ENCODE peak calls at places on chromosomes 6 and 20, in four cellular contexts. L, K, I and Q are unnamed samples. For H3K36me3, the result is how much of the 10 kb centered on the place peaks cover.

GRCh38 chr20:9015984-9016324 is 52.9 kb upstream of the PLCB4 start:
- DNase-seq in L (no peak), K (no peak), I (no peak), Q (no peak)

GRCh38 chr6:160188773-160189172 is 67.2 kb downstream of the SLC22A1 start:
- DNase-seq in L (no peak), K (no peak), I (no peak), Q (no peak)

GRCh38 chr6:131844243-131844841 is 36.5 kb downstream of the ENPP1 start:
- DNase-seq in L (no peak), K (no peak), I (no peak), Q (no peak)

GRCh38 chr6:163252132-163252729 is 162.3 kb upstream of the QKI start:
- DNase-seq in L (no peak), K (no peak), I (no peak), Q (no peak)

GRCh38 chr20:62830821-62831220 is 14.0 kb downstream of the COL9A3 start:
- DNase-seq in L (no peak), K (peak), I (peak), Q (peak)

GRCh38 chr20:10708342-10709185 is 34.8 kb upstream of the JAG1 start:
- DNase-seq in L (no peak), K (no peak), I (no peak), Q (no peak)

GRCh38 chr20:53899351-53900167 is 170.8 kb downstream of the BCAS1 start:
- DNase-seq in L (no peak), K (no peak), I (no peak), Q (no peak)

GRCh38 chr6:134517145-134517658 is 199.3 kb upstream of the SGK1 start:
- DNase-seq in L (peak), K (peak), I (peak), Q (peak)

GRCh38 chr6:42748241-42748898 is 2.5 kb upstream of the TBCC start:
- DNase-seq in L (no peak), K (no peak), I (no peak), Q (no peak)

DNA sequence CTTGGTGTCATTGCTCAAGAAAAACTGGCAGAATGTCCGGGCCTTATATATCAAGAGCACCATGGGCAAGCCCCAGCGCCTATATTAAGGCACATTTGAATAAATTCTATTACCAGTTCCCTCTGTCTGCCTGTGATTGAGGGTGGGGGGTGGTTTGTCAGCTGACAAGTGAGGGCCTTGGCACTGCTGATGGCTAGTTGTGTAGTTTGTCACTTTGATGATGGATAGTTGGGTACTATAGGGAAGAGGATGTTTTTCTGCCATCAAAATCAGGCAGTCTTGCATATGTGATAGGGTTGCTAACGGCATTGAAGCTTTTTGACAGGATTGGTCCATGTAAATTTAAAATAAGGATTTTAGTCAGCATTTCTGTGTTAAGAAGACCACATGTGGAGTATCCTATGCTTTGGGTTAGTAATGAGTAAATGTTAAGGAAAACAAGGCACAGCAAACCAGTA is 2.5 kb downstream of the RPL10A start:
- DNase-seq in L (no peak), K (peak), I (no peak), Q (no peak)
- H3K36me3 ChIP-seq in L (half or more), K (half or more), I (under half), Q (under half)

GRCh38 chr6:3139090-3139903 is 18.0 kb downstream of the TUBB2A start:
- DNase-seq in L (peak), K (no peak), I (peak), Q (peak)
- H3K36me3 ChIP-seq in L (half or more), K (under half), I (under half), Q (under half)

GRCh38 chr6:20916081-20916480 is 381.8 kb downstream of the CDKAL1 start:
- DNase-seq in L (no peak), K (no peak), I (no peak), Q (no peak)
- H3K36me3 ChIP-seq in L (under half), K (under half), I (under half), Q (under half)

GRCh38 chr20:47274449-47275108 is 81.9 kb downstream of the ZMYND8 start:
- DNase-seq in L (no peak), K (no peak), I (no peak), Q (no peak)

GRCh38 chr20:47275548-47275947 is 81.0 kb downstream of the ZMYND8 start:
- DNase-seq in L (no peak), K (no peak), I (no peak), Q (no peak)

GRCh38 chr20:47273591-47274235 is 82.8 kb downstream of the ZMYND8 start:
- DNase-seq in L (no peak), K (no peak), I (no peak), Q (no peak)

GRCh38 chr20:47276856-47277541 is 79.5 kb downstream of the ZMYND8 start:
- DNase-seq in L (peak), K (no peak), I (no peak), Q (peak)

DNA sequence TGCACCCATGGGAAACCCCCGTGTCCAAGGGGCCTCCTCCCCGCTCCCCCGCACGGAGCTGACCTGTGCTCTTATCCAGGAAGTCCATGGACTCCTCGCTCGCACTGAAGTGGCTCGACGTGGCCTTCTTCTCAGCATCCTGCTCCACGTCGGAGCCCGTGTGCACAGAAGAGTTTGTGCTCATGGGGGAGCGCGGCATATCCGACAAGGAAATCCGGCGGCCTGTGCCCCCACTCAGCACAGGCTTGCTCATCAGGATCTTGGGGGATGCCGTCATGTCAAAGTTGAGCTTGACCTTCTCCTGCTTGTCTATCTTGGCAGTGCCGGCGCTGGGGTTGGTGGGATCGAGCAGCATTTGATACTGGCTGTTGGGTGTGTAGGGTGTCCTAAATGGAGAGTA is 80.2 kb downstream of the ZMYND8 start:
- DNase-seq in L (no peak), K (no peak), I (no peak), Q (no peak)
- H3K36me3 ChIP-seq in L (under half), K (half or more), I (under half), Q (under half)

GRCh38 chr6:90311569-90311968 is 14.9 kb upstream of the BACH2 start:
- DNase-seq in L (no peak), K (no peak), I (no peak), Q (no peak)
- H3K36me3 ChIP-seq in L (under half), K (under half), I (under half), Q (under half)

DNA sequence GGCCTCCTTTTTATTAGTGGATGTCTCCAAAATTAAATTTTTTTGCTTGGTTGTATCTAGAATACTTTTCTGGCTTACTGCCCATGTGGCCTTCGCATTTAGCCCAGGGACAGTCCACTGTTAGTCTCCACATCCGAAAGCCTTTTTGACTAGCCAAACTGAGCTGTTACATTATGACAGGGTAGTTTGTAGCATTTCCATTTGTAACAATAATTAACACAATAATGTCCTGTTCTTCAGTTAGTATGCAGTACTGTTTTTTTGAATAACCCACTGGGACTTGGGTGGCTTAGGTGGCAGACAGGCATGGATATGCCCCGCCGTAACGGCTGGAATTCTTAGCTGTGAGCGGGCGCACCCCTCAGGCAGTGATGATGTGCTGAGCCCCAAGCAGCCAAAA is 12.7 kb upstream of the BTN3A2 start:
- DNase-seq in L (no peak), K (no peak), I (no peak), Q (no peak)
- H3K36me3 ChIP-seq in L (under half), K (under half), I (under half), Q (under half)

GRCh38 chr6:170564936-170565530 is 10.9 kb downstream of the TBP start:
- DNase-seq in L (no peak), K (no peak), I (no peak), Q (no peak)
- H3K36me3 ChIP-seq in L (half or more), K (half or more), I (under half), Q (under half)

GRCh38 chr20:23371496-23371895 is 9.5 kb downstream of the GZF1 start:
- DNase-seq in L (no peak), K (no peak), I (no peak), Q (no peak)
- H3K36me3 ChIP-seq in L (half or more), K (half or more), I (under half), Q (under half)

GRCh38 chr20:48644286-48644828 is 183.4 kb downstream of the PREX1 start:
- DNase-seq in L (no peak), K (no peak), I (no peak), Q (no peak)
- H3K36me3 ChIP-seq in L (under half), K (half or more), I (under half), Q (under half)